ENCODE peak calls at places on chromosomes 2 and 18, in four cellular contexts. J, V, X and N are unnamed samples.

GRCh38 chr2:189178726-189179606 is 595 bp downstream of the COL5A2 start:
- DNase-seq in J (no peak), V (no peak), X (no peak), N (no peak)

GRCh38 chr2:109386004-109386695 is 227.6 kb downstream of the SEPTIN10 start:
- DNase-seq in J (no peak), V (no peak), X (no peak), N (no peak)

GRCh38 chr2:232928564-232929302 is 58.7 kb downstream of the SNORC start:
- DNase-seq in J (no peak), V (no peak), X (no peak), N (no peak)

GRCh38 chr2:20638646-20639430 is 12.1 kb downstream of the HS1BP3 start:
- DNase-seq in J (no peak), V (no peak), X (no peak), N (no peak)

GRCh38 chr2:241185961-241186360 is 2.5 kb upstream of the ANO7 start:
- DNase-seq in J (no peak), V (no peak), X (no peak), N (no peak)

GRCh38 chr2:128319773-128320608 is 1.3 kb upstream of the HS6ST1 start:
- DNase-seq in J (no peak), V (no peak), X (no peak), N (no peak)

GRCh38 chr18:49135871-49136270 is 185.1 kb upstream of the SMAD7 start:
- DNase-seq in J (no peak), V (no peak), X (no peak), N (no peak)

GRCh38 chr18:79260510-79260909 is 135.2 kb upstream of the NFATC1 start:
- DNase-seq in J (no peak), V (no peak), X (no peak), N (no peak)

GRCh38 chr2:240397924-240398611 is 37.4 kb upstream of the GPC1 start:
- DNase-seq in J (peak), V (no peak), X (no peak), N (no peak)

GRCh38 chr2:217953531-217953932 is 49.3 kb downstream of the TNS1 start:
- DNase-seq in J (peak), V (no peak), X (no peak), N (no peak)

GRCh38 chr18:52869942-52870907 is 530.2 kb downstream of the DCC start:
- DNase-seq in J (no peak), V (no peak), X (no peak), N (no peak)

GRCh38 chr2:219490600-219491130 is 8.0 kb upstream of the GMPPA start:
- DNase-seq in J (no peak), V (no peak), X (no peak), N (peak)

GRCh38 chr2:80496770-80497169 is 192.2 kb upstream of the LRRTM1 start:
- DNase-seq in J (no peak), V (no peak), X (no peak), N (no peak)

GRCh38 chr2:134290363-134290762 is 36.5 kb downstream of the MGAT5 start:
- DNase-seq in J (no peak), V (no peak), X (no peak), N (no peak)

GRCh38 chr18:61203151-61203550 is 130.1 kb upstream of the CDH20 start:
- DNase-seq in J (no peak), V (no peak), X (no peak), N (no peak)

GRCh38 chr2:157441072-157441454 is 2.8 kb downstream of the CYTIP start:
- DNase-seq in J (no peak), V (no peak), X (peak), N (no peak)

GRCh38 chr2:38615237-38615636 is 12.5 kb upstream of the HNRNPLL start:
- DNase-seq in J (no peak), V (no peak), X (no peak), N (no peak)

GRCh38 chr2:219386532-219387280 is 1.0 kb downstream of the DNPEP start:
- DNase-seq in J (no peak), V (no peak), X (no peak), N (no peak)

GRCh38 chr2:47040662-47041061 is 114.4 kb downstream of the STPG4 start:
- DNase-seq in J (no peak), V (no peak), X (no peak), N (no peak)

GRCh38 chr2:240605867-240606743 is 19.2 kb upstream of the GPR35 start:
- DNase-seq in J (no peak), V (no peak), X (no peak), N (no peak)

GRCh38 chr2:85995648-85996529 is 107.1 kb upstream of the ST3GAL5 start:
- DNase-seq in J (no peak), V (no peak), X (no peak), N (no peak)

GRCh38 chr2:179861777-179862117 is 335 bp upstream of the ZNF385B start:
- DNase-seq in J (no peak), V (no peak), X (no peak), N (no peak)

GRCh38 chr2:195612515-195613495 is 44.2 kb upstream of the SLC39A10 start:
- DNase-seq in J (no peak), V (no peak), X (no peak), N (no peak)

GRCh38 chr2:105449083-105449482 is 50.2 kb upstream of the FHL2 start:
- DNase-seq in J (no peak), V (no peak), X (peak), N (no peak)

GRCh38 chr2:162085090-162085891 is 11.3 kb upstream of the DPP4 start:
- DNase-seq in J (no peak), V (no peak), X (no peak), N (no peak)

GRCh38 chr18:21901423-21901822 is 160.8 kb downstream of the MIB1 start:
- DNase-seq in J (no peak), V (no peak), X (no peak), N (no peak)